ENCODE peak calls at places on chromosomes 6 and 20, in nine cellular contexts. K is lower leg skin, I is cardiac fibroblast, N is foreskin fibroblast, X is GM23248, H is GM23338, Z is endothelial cell of umbilical vein, T is fibroblast of lung, E is adrenal gland. J is an unnamed sample.

GRCh38 chr6:14550817-14551216 is 433.2 kb downstream of the CD83 start:
- DNase-seq in K (peak), I (peak), N (peak), X (peak), H (no peak), Z (no peak), T (no peak), E (no peak), J (no peak)

GRCh38 chr6:137217801-137218472 is 1.2 kb downstream of the IFNGR1 start:
- DNase-seq in K (no peak), I (peak), N (peak), X (peak), H (no peak), Z (peak), T (peak), E (no peak), J (peak)

GRCh38 chr20:61765871-61766654 is 299.6 kb downstream of the TAF4 start:
- DNase-seq in K (no peak), I (no peak), N (no peak), X (no peak), H (peak), Z (no peak), T (no peak), E (no peak), J (no peak)

GRCh38 chr6:108736832-108737231 is 111.4 kb upstream of the ARMC2 start:
- DNase-seq in K (peak), I (peak), N (peak), X (peak), H (peak), Z (peak), T (peak), E (no peak), J (peak)

GRCh38 chr6:37473364-37474095 is 26.2 kb downstream of the CCDC167 start:
- DNase-seq in K (peak), I (peak), N (peak), X (no peak), H (no peak), Z (peak), T (peak), E (no peak), J (peak)

GRCh38 chr6:14476793-14477531 is 359.4 kb downstream of the CD83 start:
- DNase-seq in K (peak), I (peak), N (peak), X (peak), H (no peak), Z (no peak), T (peak), E (no peak), J (peak)

GRCh38 chr6:82781805-82782204 is 283.8 kb downstream of the UBE3D start:
- DNase-seq in K (no peak), I (no peak), N (no peak), X (no peak), H (no peak), Z (no peak), T (no peak), E (no peak), J (no peak)

GRCh38 chr6:50654155-50654554 is 59.2 kb upstream of the TFAP2D start:
- DNase-seq in K (no peak), I (no peak), N (no peak), X (no peak), H (no peak), Z (no peak), T (no peak), E (no peak), J (no peak)

GRCh38 chr6:34646714-34647113 is 49.9 kb downstream of the ILRUN start:
- DNase-seq in K (no peak), I (no peak), N (no peak), X (no peak), H (no peak), Z (no peak), T (no peak), E (no peak), J (no peak)

GRCh38 chr6:165615629-165616028 is 47.4 kb downstream of the PDE10A start:
- DNase-seq in K (no peak), I (peak), N (no peak), X (no peak), H (no peak), Z (no peak), T (peak), E (no peak), J (peak)

GRCh38 chr6:62978920-62979319 is 232.3 kb upstream of the FKBP1C start:
- DNase-seq in K (no peak), I (no peak), N (no peak), X (no peak), H (no peak), Z (no peak), T (no peak), E (no peak), J (no peak)

GRCh38 chr6:108874470-108875160 is 26.4 kb downstream of the ARMC2 start:
- DNase-seq in K (no peak), I (peak), N (peak), X (peak), H (no peak), Z (peak), T (peak), E (no peak), J (peak)

GRCh38 chr20:1199981-1200380 is 3.3 kb upstream of the C20orf202 start:
- DNase-seq in K (no peak), I (no peak), N (no peak), X (no peak), H (no peak), Z (peak), T (no peak), E (no peak), J (no peak)

GRCh38 chr6:33840064-33840926 is 36.5 kb upstream of the MLN start:
- DNase-seq in K (peak), I (peak), N (peak), X (peak), H (no peak), Z (peak), T (peak), E (peak), J (peak)

GRCh38 chr6:148203970-148204369 is 138.7 kb upstream of the SASH1 start:
- DNase-seq in K (no peak), I (peak), N (no peak), X (peak), H (no peak), Z (no peak), T (peak), E (no peak), J (peak)

GRCh38 chr6:71446084-71446869 is 157.7 kb downstream of the OGFRL1 start:
- DNase-seq in K (no peak), I (peak), N (peak), X (peak), H (no peak), Z (peak), T (no peak), E (no peak), J (peak)

GRCh38 chr6:70325009-70325408 is 22.1 kb upstream of the COL9A1 start:
- DNase-seq in K (no peak), I (no peak), N (no peak), X (no peak), H (no peak), Z (no peak), T (no peak), E (no peak), J (no peak)

GRCh38 chr6:73923899-73924485 is 228.0 kb downstream of the CD109 start:
- DNase-seq in K (peak), I (peak), N (peak), X (peak), H (no peak), Z (no peak), T (no peak), E (no peak), J (peak)

GRCh38 chr6:106473807-106474206 is 113.3 kb downstream of the CRYBG1 start:
- DNase-seq in K (no peak), I (peak), N (peak), X (peak), H (no peak), Z (peak), T (peak), E (no peak), J (peak)

GRCh38 chr20:21315138-21315537 is 12.0 kb downstream of the XRN2 start:
- DNase-seq in K (no peak), I (peak), N (peak), X (peak), H (no peak), Z (no peak), T (peak), E (peak), J (peak)

GRCh38 chr6:64014581-64014980 is 379.0 kb downstream of the PHF3 start:
- DNase-seq in K (no peak), I (no peak), N (no peak), X (no peak), H (no peak), Z (no peak), T (no peak), E (no peak), J (no peak)

GRCh38 chr6:31579119-31579505 is 3.1 kb downstream of the LTB start:
- DNase-seq in K (no peak), I (no peak), N (no peak), X (no peak), H (no peak), Z (no peak), T (no peak), E (no peak), J (no peak)
- H3K4me3 ChIP-seq in K (no peak), I (no peak), N (no peak), X (no peak), H (no peak), Z (no peak), T (no peak), E (no peak), J (no peak)

GRCh38 chr6:2857185-2857579 is 15.5 kb upstream of the SERPINB1 start:
- DNase-seq in K (no peak), I (no peak), N (no peak), X (no peak), H (no peak), Z (no peak), T (no peak), E (no peak), J (no peak)
- H3K4me3 ChIP-seq in K (no peak), I (no peak), N (no peak), X (no peak), H (no peak), Z (no peak), T (no peak), E (no peak), J (no peak)

DNA sequence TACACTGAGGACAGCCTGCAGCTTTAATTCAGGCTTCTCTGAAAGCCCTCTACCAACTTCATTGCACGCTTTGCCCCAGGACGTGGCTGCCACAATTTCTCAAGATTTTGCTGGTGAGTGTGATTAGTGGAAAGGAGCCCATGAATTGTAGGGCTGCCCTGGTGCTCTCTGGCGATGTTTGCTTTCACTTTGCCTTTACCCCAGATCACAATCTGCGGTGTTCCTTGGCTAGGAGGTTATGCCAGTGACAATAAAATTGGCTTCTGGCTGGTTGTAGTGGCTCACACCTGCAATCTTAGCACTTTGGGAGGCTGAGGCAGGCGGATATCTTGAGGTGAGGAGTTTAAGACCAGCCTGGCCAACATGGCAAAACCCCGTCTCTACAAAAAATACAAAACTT is 139.3 kb downstream of the FOXC1 start:
- DNase-seq in K (no peak), I (no peak), N (no peak), X (no peak), H (no peak), Z (no peak), T (no peak), E (no peak), J (no peak)
- H3K4me3 ChIP-seq in K (no peak), I (no peak), N (no peak), X (no peak), H (no peak), Z (no peak), T (no peak), E (no peak), J (no peak)

DNA sequence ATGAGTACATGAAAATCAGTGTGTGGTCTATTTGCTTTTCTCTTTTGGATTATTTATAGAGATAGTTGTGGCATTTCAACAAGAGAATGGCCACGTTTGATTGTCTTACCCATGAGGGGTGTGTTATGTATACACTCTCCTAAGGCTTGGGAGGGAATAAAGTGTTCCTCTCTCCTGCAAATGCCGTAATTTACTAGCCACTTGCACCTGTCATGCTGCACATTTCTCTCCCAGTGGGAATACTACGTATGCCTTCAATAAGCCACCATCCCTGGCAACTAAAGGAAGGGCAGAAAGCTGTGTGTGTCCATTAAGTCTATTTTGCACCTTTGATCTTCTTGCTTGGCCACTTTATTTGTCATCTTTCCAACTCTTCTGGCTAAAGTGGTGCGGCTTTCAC is 541.2 kb downstream of the QKI start:
- DNase-seq in K (no peak), I (no peak), N (no peak), X (no peak), H (no peak), Z (no peak), T (no peak), E (no peak), J (no peak)
- H3K4me3 ChIP-seq in K (no peak), I (no peak), N (no peak), X (no peak), H (no peak), Z (no peak), T (no peak), E (no peak), J (no peak)

GRCh38 chr6:27700337-27700736 is 211.9 kb downstream of the OR2B2 start:
- DNase-seq in K (no peak), I (no peak), N (no peak), X (no peak), H (no peak), Z (no peak), T (no peak), E (no peak), J (no peak)

GRCh38 chr6:27694547-27694874 is 217.7 kb downstream of the OR2B2 start:
- DNase-seq in K (no peak), I (no peak), N (no peak), X (no peak), H (no peak), Z (no peak), T (no peak), E (no peak), J (no peak)
- H3K4me3 ChIP-seq in K (peak), I (no peak), N (peak), X (no peak), H (peak), Z (no peak), T (no peak), E (no peak), J (peak)

J was measured in choroid plexus epithelial cell.